ENCODE peak calls at places on chromosome 6, in seven cellular contexts. W is CD8-positive, alpha-beta memory T cell; K is sigmoid colon; C is ovary; P is tibial artery; G is naive thymus-derived CD4-positive, alpha-beta T cell; Z is fibroblast of lung. D is an unnamed sample. For H3K36me3, the result is how much of the 10 kb centered on the place peaks cover.

GRCh38 chr6:2622683-2623082 is 128.0 kb downstream of the MYLK4 start:
- DNase-seq in W (no peak), K (no peak), C (no peak), P (no peak), G (no peak), Z (no peak), D (no peak)

GRCh38 chr6:114080891-114081510 is 110.1 kb upstream of the HDAC2 start:
- DNase-seq in W (no peak), K (no peak), C (no peak), P (no peak), G (no peak), Z (no peak), D (no peak)

GRCh38 chr6:16596890-16597331 is 164.3 kb downstream of the ATXN1 start:
- DNase-seq in W (no peak), K (no peak), C (no peak), P (no peak), G (no peak), Z (no peak), D (no peak)

GRCh38 chr6:110682460-110682853 is 132.8 kb downstream of the CDK19 start:
- DNase-seq in W (peak), K (peak), C (peak), P (peak), G (no peak), Z (peak), D (peak)

GRCh38 chr6:165846123-165846966 is 183.3 kb upstream of the PDE10A start:
- DNase-seq in W (no peak), K (no peak), C (no peak), P (no peak), G (no peak), Z (no peak), D (no peak)

GRCh38 chr6:36076178-36077088 is 48.8 kb downstream of the MAPK14 start:
- DNase-seq in W (no peak), K (no peak), C (no peak), P (no peak), G (no peak), Z (no peak), D (no peak)

GRCh38 chr6:89494131-89494793 is 61.3 kb downstream of the ANKRD6 start:
- DNase-seq in W (no peak), K (no peak), C (no peak), P (no peak), G (no peak), Z (no peak), D (no peak)

GRCh38 chr6:53258774-53259155 is 90.0 kb downstream of the ELOVL5 start:
- DNase-seq in W (no peak), K (no peak), C (no peak), P (no peak), G (no peak), Z (no peak), D (no peak)

GRCh38 chr6:144581807-144582537 is 296.8 kb downstream of the UTRN start:
- DNase-seq in W (no peak), K (no peak), C (no peak), P (no peak), G (no peak), Z (peak), D (peak)

GRCh38 chr6:71181565-71181964 is 107.0 kb upstream of the OGFRL1 start:
- DNase-seq in W (no peak), K (no peak), C (no peak), P (no peak), G (no peak), Z (peak), D (peak)

GRCh38 chr6:158328446-158328845 is 16.2 kb downstream of the TULP4 start:
- DNase-seq in W (no peak), K (no peak), C (no peak), P (no peak), G (no peak), Z (no peak), D (no peak)

GRCh38 chr6:170031096-170031471 is 259.8 kb downstream of the DLL1 start:
- DNase-seq in W (no peak), K (peak), C (no peak), P (peak), G (no peak), Z (no peak), D (peak)

GRCh38 chr6:5580736-5581568 is 319.6 kb downstream of the FARS2 start:
- DNase-seq in W (no peak), K (no peak), C (no peak), P (no peak), G (no peak), Z (no peak), D (no peak)

GRCh38 chr6:104940881-104941693 is 15.8 kb upstream of the LIN28B start:
- DNase-seq in W (no peak), K (no peak), C (no peak), P (no peak), G (no peak), Z (peak), D (peak)

GRCh38 chr6:2376429-2377355 is 131.3 kb upstream of the GMDS start:
- DNase-seq in W (no peak), K (peak), C (no peak), P (peak), G (no peak), Z (peak), D (peak)

GRCh38 chr6:73624896-73625295 is 28.9 kb downstream of the SLC17A5 start:
- DNase-seq in W (no peak), K (no peak), C (no peak), P (no peak), G (no peak), Z (no peak), D (no peak)

GRCh38 chr6:170259301-170259700 is 31.6 kb downstream of the DLL1 start:
- DNase-seq in W (no peak), K (peak), C (no peak), P (no peak), G (no peak), Z (no peak), D (no peak)

GRCh38 chr6:11362481-11363018 is 130.1 kb upstream of the NEDD9 start:
- DNase-seq in W (no peak), K (no peak), C (no peak), P (no peak), G (no peak), Z (no peak), D (no peak)

GRCh38 chr6:145372671-145373123 is 362.6 kb downstream of the EPM2A start:
- DNase-seq in W (no peak), K (no peak), C (no peak), P (no peak), G (no peak), Z (peak), D (no peak)

GRCh38 chr6:37056439-37057127 is 51.1 kb downstream of the FGD2 start:
- DNase-seq in W (no peak), K (no peak), C (no peak), P (no peak), G (no peak), Z (peak), D (peak)

GRCh38 chr6:89297695-89298351 is 17.3 kb downstream of the GABRR2 start:
- DNase-seq in W (peak), K (no peak), C (peak), P (peak), G (no peak), Z (peak), D (peak)

GRCh38 chr6:8240316-8240715 is 138.0 kb upstream of the EEF1E1 start:
- DNase-seq in W (no peak), K (no peak), C (no peak), P (no peak), G (no peak), Z (no peak), D (peak)

GRCh38 chr6:46734867-46735719 is at the start of gene PLA2G7:
- DNase-seq in W (no peak), K (peak), C (no peak), P (no peak), G (no peak), Z (peak), D (peak)

GRCh38 chr6:14121936-14122344 is 4.4 kb downstream of the CD83 start:
- DNase-seq in W (no peak), K (no peak), C (no peak), P (peak), G (no peak), Z (no peak), D (no peak)

GRCh38 chr6:14118444-14118843 is 872 bp downstream of the CD83 start:
- DNase-seq in W (no peak), K (no peak), C (no peak), P (no peak), G (no peak), Z (no peak), D (no peak)

GRCh38 chr6:14119764-14120163 is 2.2 kb downstream of the CD83 start:
- DNase-seq in W (no peak), K (no peak), C (peak), P (no peak), G (no peak), Z (no peak), D (no peak)

GRCh38 chr6:14118091-14118439 is 493 bp downstream of the CD83 start:
- DNase-seq in W (no peak), K (no peak), C (no peak), P (no peak), G (no peak), Z (no peak), D (no peak)

GRCh38 chr6:14120556-14120955 is 3.0 kb downstream of the CD83 start:
- DNase-seq in W (no peak), K (no peak), C (no peak), P (no peak), G (no peak), Z (no peak), D (no peak)
- H3K36me3 ChIP-seq in W (under half), K (under half), C (under half), P (under half), G (under half), Z (under half), D (under half)

GRCh38 chr6:147382945-147383554 is 125.4 kb upstream of the SAMD5 start:
- DNase-seq in W (no peak), K (no peak), C (no peak), P (no peak), G (no peak), Z (peak), D (peak)
- H3K36me3 ChIP-seq in W (under half), K (under half), C (under half), P (under half), G (under half), Z (under half), D (under half)

GRCh38 chr6:149725785-149726184 is 7.9 kb upstream of the LATS1 start:
- DNase-seq in W (no peak), K (no peak), C (no peak), P (no peak), G (no peak), Z (no peak), D (no peak)

GRCh38 chr6:149723262-149723661 is 5.4 kb upstream of the LATS1 start:
- DNase-seq in W (no peak), K (no peak), C (no peak), P (no peak), G (no peak), Z (no peak), D (no peak)

GRCh38 chr6:149719531-149719930 is 1.6 kb upstream of the LATS1 start:
- DNase-seq in W (no peak), K (no peak), C (no peak), P (no peak), G (no peak), Z (no peak), D (no peak)

GRCh38 chr6:149727793-149728498 is 10.0 kb upstream of the LATS1 start:
- DNase-seq in W (no peak), K (no peak), C (no peak), P (no peak), G (no peak), Z (no peak), D (no peak)

GRCh38 chr6:149723771-149724417 is 6.0 kb upstream of the LATS1 start:
- DNase-seq in W (no peak), K (no peak), C (no peak), P (peak), G (no peak), Z (peak), D (peak)
- H3K36me3 ChIP-seq in W (under half), K (under half), C (under half), P (under half), G (under half), Z (under half), D (under half)

GRCh38 chr6:44431118-44431725 is 43.7 kb downstream of the CDC5L start:
- DNase-seq in W (peak), K (no peak), C (peak), P (no peak), G (no peak), Z (peak), D (peak)
- H3K36me3 ChIP-seq in W (under half), K (under half), C (under half), P (under half), G (under half), Z (under half), D (under half)

GRCh38 chr6:17672064-17672718 is 34.5 kb downstream of the NUP153 start:
- DNase-seq in W (no peak), K (no peak), C (no peak), P (no peak), G (no peak), Z (no peak), D (no peak)
- H3K36me3 ChIP-seq in W (under half), K (half or more), C (under half), P (half or more), G (under half), Z (under half), D (under half)

DNA sequence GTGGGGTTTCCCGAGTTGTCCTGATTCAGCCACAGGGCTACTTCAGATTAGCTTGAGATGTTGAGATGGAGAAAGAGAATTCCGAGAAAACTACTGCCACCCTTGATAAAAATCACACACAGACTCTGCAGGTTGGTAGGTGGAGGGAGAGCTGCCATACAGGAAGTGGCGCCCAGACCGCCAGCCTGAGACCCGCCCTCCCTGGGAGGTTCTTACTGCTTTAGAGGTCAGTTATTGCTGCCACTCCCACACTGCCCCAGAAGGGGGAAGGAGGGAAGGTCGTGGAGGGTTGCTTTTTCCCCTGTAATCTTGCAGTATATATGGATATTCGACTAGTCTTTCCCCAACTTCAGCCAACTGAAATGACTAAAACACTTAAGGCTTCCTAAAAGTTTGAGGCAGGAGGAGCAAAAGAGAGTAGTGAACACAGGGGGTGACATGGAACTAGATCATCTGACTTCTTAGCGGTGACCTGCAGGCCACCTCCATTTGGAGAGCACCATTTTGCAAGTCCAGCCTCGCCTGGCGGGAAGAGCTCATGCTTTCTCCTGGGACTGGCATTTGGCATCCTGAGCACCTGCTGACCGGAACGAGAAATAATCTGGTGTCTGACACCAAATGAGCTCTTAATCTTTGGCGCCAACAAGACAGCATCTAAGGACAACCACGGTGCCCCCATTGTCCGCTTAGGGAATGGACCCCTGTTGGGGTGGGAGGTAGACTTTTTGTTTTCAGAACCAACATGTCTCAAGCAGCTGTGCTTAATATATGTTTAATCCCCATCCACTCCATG is 35.7 kb upstream of the SLC22A1 start:
- DNase-seq in W (no peak), K (no peak), C (no peak), P (no peak), G (no peak), Z (no peak), D (no peak)
- H3K36me3 ChIP-seq in W (half or more), K (under half), C (under half), P (half or more), G (under half), Z (under half), D (under half)

GRCh38 chr6:80623066-80623815 is 516.8 kb downstream of the BCKDHB start:
- DNase-seq in W (no peak), K (no peak), C (no peak), P (no peak), G (no peak), Z (no peak), D (no peak)
- H3K36me3 ChIP-seq in W (under half), K (under half), C (under half), P (under half), G (under half), Z (under half), D (under half)

GRCh38 chr6:112177081-112177480 is 77.3 kb downstream of the LAMA4 start:
- DNase-seq in W (no peak), K (no peak), C (no peak), P (no peak), G (no peak), Z (no peak), D (no peak)

GRCh38 chr6:112178846-112179245 is 75.5 kb downstream of the LAMA4 start:
- DNase-seq in W (no peak), K (no peak), C (no peak), P (no peak), G (no peak), Z (no peak), D (no peak)

GRCh38 chr6:112172540-112172939 is 81.8 kb downstream of the LAMA4 start:
- DNase-seq in W (no peak), K (no peak), C (no peak), P (no peak), G (no peak), Z (no peak), D (no peak)

GRCh38 chr6:112176175-112176574 is 78.2 kb downstream of the LAMA4 start:
- DNase-seq in W (no peak), K (no peak), C (no peak), P (no peak), G (no peak), Z (no peak), D (no peak)

GRCh38 chr6:112173401-112173800 is 81.0 kb downstream of the LAMA4 start:
- DNase-seq in W (no peak), K (no peak), C (no peak), P (no peak), G (no peak), Z (no peak), D (no peak)
- H3K36me3 ChIP-seq in W (under half), K (half or more), C (under half), P (half or more), G (under half), Z (under half), D (under half)

DNA sequence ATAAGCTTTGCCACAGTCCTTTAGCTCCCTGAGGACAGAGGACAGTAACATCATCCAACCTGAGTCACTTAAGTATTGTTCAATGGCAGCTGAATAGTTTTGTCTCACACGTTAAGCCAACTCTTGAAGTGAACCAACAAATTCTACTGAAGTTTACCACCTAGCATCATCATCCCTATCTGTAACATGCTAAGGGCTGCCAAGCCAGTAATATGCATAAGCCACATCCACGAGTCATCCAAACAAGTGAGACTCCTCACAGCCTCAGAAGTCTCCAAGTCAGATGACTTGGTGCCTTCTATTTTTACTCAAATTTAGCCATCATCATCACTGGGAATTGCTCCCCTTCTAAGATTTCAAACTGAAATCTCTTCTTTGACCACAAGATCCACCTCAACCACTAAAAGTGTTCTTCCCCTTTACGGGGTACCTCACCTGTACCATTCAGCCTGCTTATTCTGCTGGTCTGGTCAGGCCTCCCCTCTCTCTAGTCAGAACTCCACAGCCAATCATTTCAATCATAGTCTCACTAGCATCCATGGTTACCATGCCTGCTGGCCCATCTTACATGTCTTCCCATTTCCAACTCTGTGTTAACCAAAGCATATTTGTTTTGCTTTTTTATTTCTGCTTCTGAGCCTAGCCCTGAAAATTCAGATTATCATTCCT is 73.7 kb downstream of the DTNBP1 start:
- DNase-seq in W (no peak), K (no peak), C (no peak), P (no peak), G (no peak), Z (peak), D (no peak)
- H3K36me3 ChIP-seq in W (under half), K (under half), C (under half), P (under half), G (under half), Z (under half), D (under half)

DNA sequence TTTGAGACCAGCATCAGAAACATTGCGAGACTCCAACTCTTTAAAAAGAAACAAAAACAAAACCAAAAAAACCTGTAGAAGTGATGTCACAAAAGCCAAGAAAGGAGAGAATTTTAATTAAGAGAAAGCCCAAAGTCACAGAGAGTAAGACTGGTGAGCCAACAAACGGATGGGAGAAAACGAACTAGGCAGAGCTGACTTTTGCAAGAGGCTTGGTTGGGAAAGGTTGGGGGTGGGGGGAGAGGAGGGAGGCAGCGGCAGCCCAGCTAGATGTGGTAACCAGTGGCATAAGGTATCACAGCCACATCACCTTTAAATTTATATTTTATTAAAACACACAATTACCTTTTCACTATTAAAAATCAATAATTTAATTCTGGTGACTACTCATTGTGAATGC is 23.5 kb downstream of the NOL7 start:
- DNase-seq in W (no peak), K (no peak), C (no peak), P (no peak), G (no peak), Z (no peak), D (no peak)
- H3K36me3 ChIP-seq in W (under half), K (under half), C (under half), P (under half), G (under half), Z (under half), D (under half)

D was measured in hepatocyte.